ENCODE peak calls at places on chromosome 4, in four cellular contexts. H, L, T and Y are unnamed samples.

GRCh38 chr4:98867648-98868047 is 61.3 kb downstream of the EIF4E start:
- DNase-seq in H (no peak), L (no peak), T (no peak), Y (no peak)

GRCh38 chr4:176789955-176790354 is 2.8 kb downstream of the VEGFC start:
- DNase-seq in H (no peak), L (peak), T (no peak), Y (peak)

GRCh38 chr4:39976141-39976944 is 1.4 kb downstream of the PDS5A start:
- DNase-seq in H (peak), L (peak), T (peak), Y (peak)

GRCh38 chr4:146916479-146917076 is 29.1 kb downstream of the TTC29 start:
- DNase-seq in H (no peak), L (peak), T (no peak), Y (no peak)

GRCh38 chr4:181319629-181320028 is 923.6 kb upstream of the TENM3 start:
- DNase-seq in H (no peak), L (peak), T (no peak), Y (no peak)

GRCh38 chr4:125727931-125728330 is 413.2 kb downstream of the FAT4 start:
- DNase-seq in H (no peak), L (no peak), T (no peak), Y (no peak)

GRCh38 chr4:9833421-9833820 is 52.0 kb downstream of the DRD5 start:
- DNase-seq in H (no peak), L (no peak), T (no peak), Y (no peak)

GRCh38 chr4:142315999-142316398 is 530.1 kb downstream of the INPP4B start:
- DNase-seq in H (no peak), L (no peak), T (no peak), Y (no peak)

GRCh38 chr4:134862116-134862515 is 660.5 kb upstream of the PABPC4L start:
- DNase-seq in H (no peak), L (no peak), T (no peak), Y (no peak)

GRCh38 chr4:73275318-73275654 is 16.7 kb upstream of the ANKRD17 start:
- DNase-seq in H (no peak), L (no peak), T (no peak), Y (no peak)

GRCh38 chr4:119550857-119551532 is 77.6 kb downstream of the PDE5A start:
- DNase-seq in H (no peak), L (peak), T (no peak), Y (no peak)

GRCh38 chr4:78379991-78380739 is 171.4 kb upstream of the ANXA3 start:
- DNase-seq in H (no peak), L (no peak), T (no peak), Y (no peak)

GRCh38 chr4:78926825-78927224 is 12.4 kb downstream of the PAQR3 start:
- DNase-seq in H (no peak), L (no peak), T (no peak), Y (no peak)

GRCh38 chr4:104490770-104491395 is 3.8 kb downstream of the CXXC4 start:
- DNase-seq in H (peak), L (peak), T (peak), Y (no peak)

GRCh38 chr4:104490096-104490769 is 4.5 kb downstream of the CXXC4 start:
- DNase-seq in H (peak), L (peak), T (peak), Y (no peak)

GRCh38 chr4:104493071-104493831 is 1.4 kb downstream of the CXXC4 start:
- DNase-seq in H (no peak), L (no peak), T (no peak), Y (no peak)

GRCh38 chr4:104491396-104491821 is 3.3 kb downstream of the CXXC4 start:
- DNase-seq in H (peak), L (peak), T (peak), Y (no peak)

GRCh38 chr4:104491826-104492771 is 2.6 kb downstream of the CXXC4 start:
- DNase-seq in H (no peak), L (peak), T (peak), Y (no peak)
- TF ChIP-seq POLR2AphosphoS5 in H (no peak), L (peak), T (no peak), Y (peak)

DNA sequence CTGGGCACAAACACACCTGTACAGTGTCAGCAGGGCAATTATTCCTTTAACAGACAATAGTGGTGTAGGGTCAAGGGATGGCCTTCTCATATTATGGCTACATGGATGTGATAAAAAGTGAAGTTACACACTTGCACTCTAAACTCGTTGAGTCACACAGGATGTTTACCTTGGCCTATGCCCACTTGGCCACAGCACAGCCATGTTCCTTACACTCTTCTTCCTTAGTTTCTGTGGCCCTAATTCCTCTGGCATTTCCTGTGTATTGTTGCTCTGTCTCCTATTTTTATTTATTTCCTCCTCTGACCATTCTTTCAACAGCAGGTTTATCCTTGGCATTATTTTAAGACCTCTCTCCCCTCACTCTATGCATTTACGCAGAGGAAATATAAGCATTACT is 86.8 kb upstream of the NPFFR2 start:
- DNase-seq in H (no peak), L (peak), T (no peak), Y (no peak)
- TF ChIP-seq POLR2AphosphoS5 in H (no peak), L (no peak), T (no peak), Y (no peak)

GRCh38 chr4:15317246-15317645 is 110.6 kb upstream of the C1QTNF7 start:
- DNase-seq in H (no peak), L (no peak), T (no peak), Y (no peak)

GRCh38 chr4:15320116-15320515 is 107.7 kb upstream of the C1QTNF7 start:
- DNase-seq in H (no peak), L (peak), T (no peak), Y (no peak)

GRCh38 chr4:15318621-15319348 is 109.0 kb upstream of the C1QTNF7 start:
- DNase-seq in H (no peak), L (no peak), T (no peak), Y (no peak)

GRCh38 chr4:15314974-15315373 is 112.9 kb upstream of the C1QTNF7 start:
- DNase-seq in H (no peak), L (no peak), T (no peak), Y (no peak)
- TF ChIP-seq POLR2AphosphoS5 in H (no peak), L (no peak), T (no peak), Y (no peak)

GRCh38 chr4:140343303-140343702 is 30.1 kb upstream of the SCOC start:
- DNase-seq in H (no peak), L (no peak), T (no peak), Y (no peak)
- TF ChIP-seq POLR2AphosphoS5 in H (no peak), L (no peak), T (no peak), Y (no peak)

GRCh38 chr4:120723986-120724385 is 198.5 kb downstream of the PRDM5 start:
- DNase-seq in H (no peak), L (no peak), T (no peak), Y (no peak)

GRCh38 chr4:120720354-120720753 is 202.2 kb downstream of the PRDM5 start:
- DNase-seq in H (no peak), L (no peak), T (no peak), Y (no peak)

GRCh38 chr4:120722655-120723054 is 199.9 kb downstream of the PRDM5 start:
- DNase-seq in H (no peak), L (no peak), T (no peak), Y (no peak)

GRCh38 chr4:120724656-120725055 is 197.9 kb downstream of the PRDM5 start:
- DNase-seq in H (no peak), L (no peak), T (no peak), Y (no peak)

GRCh38 chr4:120723105-120723504 is 199.4 kb downstream of the PRDM5 start:
- DNase-seq in H (no peak), L (peak), T (no peak), Y (no peak)
- TF ChIP-seq POLR2AphosphoS5 in H (no peak), L (no peak), T (no peak), Y (no peak)

GRCh38 chr4:90120815-90121214 is 6.4 kb upstream of the CCSER1 start:
- DNase-seq in H (no peak), L (no peak), T (no peak), Y (no peak)

GRCh38 chr4:90120037-90120436 is 7.2 kb upstream of the CCSER1 start:
- DNase-seq in H (no peak), L (peak), T (no peak), Y (no peak)

GRCh38 chr4:90118547-90119211 is 8.5 kb upstream of the CCSER1 start:
- DNase-seq in H (no peak), L (no peak), T (no peak), Y (no peak)

GRCh38 chr4:90126805-90127204 is 389 bp upstream of the CCSER1 start:
- DNase-seq in H (no peak), L (peak), T (no peak), Y (no peak)

DNA sequence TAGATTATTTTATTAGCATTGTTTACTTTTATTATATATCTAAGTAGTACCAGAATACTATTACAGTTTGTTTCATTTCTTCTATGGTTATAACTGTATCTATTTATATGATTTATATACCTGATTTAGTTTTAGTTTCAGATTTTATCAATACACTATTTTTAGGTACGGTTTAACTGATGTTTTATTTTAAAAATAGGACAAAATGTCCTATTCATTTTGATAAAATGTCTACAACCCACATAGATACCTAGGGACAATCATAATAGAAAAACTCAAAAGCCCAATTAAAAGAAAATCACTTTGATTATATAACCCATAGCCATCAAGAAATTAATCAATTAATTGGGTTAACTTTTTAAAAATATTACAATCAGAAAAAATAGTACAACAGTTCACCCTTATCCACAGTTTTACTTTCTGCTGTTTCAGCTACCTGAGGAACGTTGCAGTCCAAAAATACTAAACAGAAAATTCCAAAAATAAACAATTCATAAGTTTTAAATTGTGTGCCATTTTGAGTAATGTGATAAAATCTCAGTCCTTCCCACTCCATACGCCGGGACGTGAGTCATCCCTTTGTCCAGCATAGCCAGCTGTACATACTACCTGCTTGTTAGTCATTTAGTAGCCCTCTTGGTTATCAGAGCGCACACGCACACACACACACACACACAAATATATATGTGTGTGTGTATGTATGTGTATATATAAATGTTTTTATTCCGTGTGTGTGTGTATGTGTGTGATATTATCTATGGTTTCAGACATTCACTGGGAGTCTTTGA is 5.0 kb upstream of the CCSER1 start:
- DNase-seq in H (no peak), L (no peak), T (no peak), Y (no peak)
- TF ChIP-seq POLR2AphosphoS5 in H (no peak), L (no peak), T (no peak), Y (no peak)